ENCODE peak calls at places on chromosomes 13 and 19, in five cellular contexts. A is endodermal cell; L is ascending aorta; V is CD8-positive, alpha-beta T cell; M is right atrium auricular region. N is an unnamed sample.
A peak's percentile ranks its signal among the peaks of the same experiment; 100 is the strongest.

GRCh38 chr19:10421981-10422461 is 1.7 kb downstream of the PDE4A start:
- DNase-seq in A (no peak), L (no peak), V (peak; percentile 12), M (no peak), N (no peak)

GRCh38 chr13:91017669-91018053 is 329.8 kb upstream of the MIR17HG start:
- DNase-seq in A (peak; percentile 82), L (no peak), V (no peak), M (no peak), N (no peak)

GRCh38 chr19:35736913-35737886 is 5.1 kb downstream of the IGFLR1 start:
- DNase-seq in A (no peak), L (no peak), V (peak; percentile 49), M (no peak), N (no peak)

GRCh38 chr13:45817833-45818232 is 33.7 kb downstream of the SIAH3 start:
- DNase-seq in A (no peak), L (no peak), V (no peak), M (no peak), N (peak; percentile 8)

GRCh38 chr19:35555301-35556005 is 8.0 kb downstream of the ATP4A start:
- DNase-seq in A (peak; percentile 89), L (no peak), V (no peak), M (no peak), N (no peak)

GRCh38 chr13:51532736-51533197 is 51.5 kb upstream of the WDFY2 start:
- DNase-seq in A (no peak), L (no peak), V (no peak), M (no peak), N (no peak)

GRCh38 chr13:80132741-80133601 is 208.0 kb downstream of the SPRY2 start:
- DNase-seq in A (peak; percentile 61), L (no peak), V (no peak), M (peak; percentile 76), N (peak; percentile 86)

GRCh38 chr13:93254775-93255174 is 28.2 kb downstream of the GPC6 start:
- DNase-seq in A (no peak), L (no peak), V (no peak), M (no peak), N (no peak)

GRCh38 chr13:20869540-20869939 is 33.0 kb downstream of the XPO4 start:
- DNase-seq in A (no peak), L (no peak), V (no peak), M (no peak), N (no peak)

GRCh38 chr19:14149011-14149410 is 12.6 kb upstream of the ASF1B start:
- DNase-seq in A (no peak), L (no peak), V (no peak), M (no peak), N (no peak)

GRCh38 chr13:108036411-108036810 is 178.9 kb downstream of the LIG4 start:
- DNase-seq in A (no peak), L (no peak), V (no peak), M (no peak), N (no peak)

GRCh38 chr19:4722671-4723464 is 774 bp downstream of the DPP9 start:
- DNase-seq in A (no peak), L (no peak), V (no peak), M (no peak), N (peak; percentile 82)

GRCh38 chr19:3357731-3358391 is 8.5 kb upstream of the NFIC start:
- DNase-seq in A (peak; percentile 78), L (no peak), V (peak; percentile 52), M (no peak), N (no peak)

GRCh38 chr13:38180670-38181069 is 169.0 kb upstream of the UFM1 start:
- DNase-seq in A (no peak), L (no peak), V (no peak), M (no peak), N (no peak)

GRCh38 chr13:100921139-100921538 is 246.5 kb upstream of the TMTC4 start:
- DNase-seq in A (no peak), L (no peak), V (no peak), M (no peak), N (no peak)

GRCh38 chr19:9621156-9622037 is at the start of gene ZNF561:
- DNase-seq in A (peak; percentile 94), L (peak; percentile 14), V (peak; percentile 93), M (peak; percentile 83), N (peak; percentile 87)

GRCh38 chr13:109743706-109744453 is 42.5 kb downstream of the IRS2 start:
- DNase-seq in A (peak; percentile 62), L (no peak), V (peak; percentile 28), M (no peak), N (no peak)

GRCh38 chr13:56356690-56357089 is 784.0 kb upstream of the PRR20A start:
- DNase-seq in A (no peak), L (no peak), V (no peak), M (no peak), N (no peak)

GRCh38 chr13:41603917-41604316 is 146.6 kb downstream of the RGCC start:
- DNase-seq in A (no peak), L (no peak), V (no peak), M (no peak), N (no peak)

GRCh38 chr19:42075364-42075615 is 676 bp upstream of the ZNF574 start:
- DNase-seq in A (no peak), L (no peak), V (no peak), M (no peak), N (no peak)

GRCh38 chr13:70310720-70311119 is 202.5 kb upstream of the KLHL1 start:
- DNase-seq in A (peak; percentile 66), L (no peak), V (no peak), M (no peak), N (no peak)

GRCh38 chr19:49712397-49712859 is 21.5 kb downstream of the CPT1C start:
- DNase-seq in A (peak; percentile 95), L (no peak), V (no peak), M (no peak), N (no peak)

GRCh38 chr19:33373701-33374405 is at the start of gene CEBPG:
- DNase-seq in A (no peak), L (no peak), V (peak; percentile 63), M (no peak), N (peak; percentile 83)

GRCh38 chr19:37997911-37998344 is 90.9 kb downstream of the SIPA1L3 start:
- DNase-seq in A (no peak), L (no peak), V (no peak), M (no peak), N (no peak)

GRCh38 chr13:46831588-46832194 is 34.7 kb upstream of the ESD start:
- DNase-seq in A (peak; percentile 78), L (no peak), V (no peak), M (no peak), N (no peak)

GRCh38 chr13:27012482-27013197 is 159.0 kb downstream of the USP12 start:
- DNase-seq in A (peak; percentile 16), L (no peak), V (no peak), M (no peak), N (no peak)

GRCh38 chr19:45553464-45553863 is 31.1 kb downstream of the OPA3 start:
- DNase-seq in A (peak; percentile 90), L (no peak), V (no peak), M (no peak), N (no peak)
- TF ChIP-seq CTCF in A (peak; percentile 73), L (no peak), V (no peak), M (no peak), N (no peak)

GRCh38 chr13:22271963-22272362 is 601.1 kb downstream of the FGF9 start:
- DNase-seq in A (no peak), L (no peak), V (no peak), M (no peak), N (no peak)
- H3K27ac ChIP-seq in A (no peak overlapping the region), L (no peak overlapping the region), V (no peak overlapping the region), M (no peak overlapping the region), N (no peak overlapping the region)

DNA sequence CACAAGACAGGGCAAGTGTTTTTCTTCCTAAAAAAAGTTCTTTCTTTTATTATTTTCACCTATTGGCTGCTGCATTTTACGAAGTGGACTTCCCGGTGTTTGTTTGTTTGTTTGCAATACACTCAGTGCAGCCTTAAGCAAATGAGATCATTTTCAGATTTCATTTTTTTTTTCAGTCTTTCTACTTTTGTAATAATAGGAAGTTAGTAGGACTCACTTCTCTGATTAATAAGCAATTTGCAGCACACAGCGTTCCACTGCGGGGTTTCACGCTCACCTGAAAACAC is 128.3 kb downstream of the STK24 start:
- DNase-seq in A (no peak), L (no peak), V (no peak), M (no peak), N (no peak)
- TF ChIP-seq CTCF in A (no peak), L (no peak), V (no peak), M (no peak), N (no peak)

GRCh38 chr19:16265890-16266585 is 58.6 kb upstream of the KLF2 start:
- DNase-seq in A (no peak), L (no peak), V (no peak), M (no peak), N (no peak)
- H3K27ac ChIP-seq in A (no peak overlapping the region), L (no peak overlapping the region), V (no peak overlapping the region), M (no peak overlapping the region), N (no peak overlapping the region)

DNA sequence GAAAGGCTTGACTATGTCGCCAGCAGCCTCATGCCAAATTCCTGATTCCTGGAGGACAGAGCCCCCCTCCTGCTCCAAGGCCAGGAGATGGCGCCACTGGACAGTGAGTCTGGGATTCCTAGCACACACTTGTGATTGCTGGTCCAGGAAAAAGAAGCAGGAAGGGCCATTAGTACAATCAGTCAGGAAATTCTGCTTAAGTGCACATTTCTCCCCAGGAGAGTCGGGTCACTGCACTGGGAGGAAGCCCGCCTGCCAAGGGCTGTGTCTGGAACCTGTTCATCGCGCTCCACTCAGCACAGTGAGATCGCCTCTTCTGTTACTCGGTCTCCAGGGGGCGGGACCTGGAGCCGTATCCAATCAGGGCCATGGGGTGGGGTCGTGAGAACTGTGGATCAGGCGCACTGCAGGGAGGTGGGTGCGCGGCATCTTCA is 65.1 kb downstream of the ZNF823 start:
- DNase-seq in A (peak; percentile 93), L (no peak), V (no peak), M (peak; percentile 81), N (peak; percentile 75)
- TF ChIP-seq CTCF in A (peak; percentile 95), L (peak; percentile 73), V (no peak), M (peak; percentile 69), N (peak; percentile 58)

GRCh38 chr19:1150333-1151036 is 23.6 kb downstream of the SBNO2 start:
- DNase-seq in A (no peak), L (no peak), V (no peak), M (no peak), N (no peak)
- H3K27ac ChIP-seq in A (no peak overlapping the region), L (peak overlapping the region; percentile 78), V (no peak overlapping the region), M (no peak overlapping the region), N (peak overlapping the region; percentile 12)

DNA sequence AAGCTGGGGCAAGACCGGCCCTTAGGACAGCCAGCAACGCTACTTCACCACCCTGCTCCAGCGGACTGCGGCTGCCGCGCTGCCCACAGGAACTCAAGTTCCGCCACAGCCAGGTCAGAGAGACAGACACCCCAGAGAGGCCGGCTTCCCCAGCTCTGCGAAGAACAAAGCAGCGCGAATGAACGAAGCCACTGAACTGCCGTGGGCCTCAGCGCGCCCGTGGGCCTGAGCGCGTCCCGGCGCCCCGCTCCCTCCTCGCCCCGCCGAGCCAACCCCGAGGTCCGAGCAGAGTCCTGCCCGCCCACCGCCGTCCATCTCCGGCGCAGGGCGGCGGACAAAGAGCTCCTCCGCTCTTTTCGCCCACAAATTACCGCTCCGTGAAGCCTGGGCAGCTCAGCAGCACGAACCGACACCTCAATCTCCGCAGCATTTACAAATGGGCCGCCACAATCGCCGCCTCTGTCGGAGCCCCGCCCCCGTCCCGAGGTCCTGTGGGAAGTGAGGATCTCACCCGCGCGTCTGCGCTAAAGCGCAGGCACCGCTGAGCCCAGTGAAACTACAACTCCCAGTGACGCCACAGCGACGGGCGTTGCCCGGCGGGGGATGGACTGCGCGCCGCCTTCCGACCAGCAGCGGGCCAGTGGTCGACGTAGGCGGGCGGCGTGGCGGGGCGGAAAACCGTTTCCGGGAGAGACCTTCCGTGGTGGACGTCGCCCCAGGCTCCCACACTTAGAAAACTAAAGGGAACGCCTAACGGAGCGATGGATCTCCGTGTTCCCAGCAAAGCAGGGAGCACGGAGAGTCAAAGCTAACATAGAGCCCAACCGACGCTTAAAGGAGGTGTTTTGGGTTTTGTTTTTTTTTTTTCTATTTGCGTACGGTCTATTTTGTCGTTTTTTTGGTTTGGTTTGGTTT is 158.7 kb downstream of the RNF17 start:
- DNase-seq in A (peak; percentile 99), L (peak; percentile 90), V (peak; percentile 94), M (peak; percentile 97), N (peak; percentile 98)
- TF ChIP-seq CTCF in A (peak; percentile 23), L (no peak), V (no peak), M (no peak), N (no peak)

N was measured in coronary artery.